ENCODE peak calls at places on chromosomes 1 and 21, in five cellular contexts. One of them, this sample, is unnamed.

GRCh38 chr1:63122051-63122450 is 200.3 kb upstream of the FOXD3 start:
- DNase-seq in endothelial cell of umbilical vein: peak; percentile 17
- DNase-seq in H1: no peak
- DNase-seq in astrocyte: no peak
- DNase-seq in endodermal cell: no peak
- DNase-seq in this sample: no peak

GRCh38 chr1:6497215-6497866 is 5.9 kb upstream of the PLEKHG5 start:
- DNase-seq in endothelial cell of umbilical vein: peak; percentile 41
- DNase-seq in H1: no peak
- DNase-seq in astrocyte: no peak
- DNase-seq in endodermal cell: peak; percentile 86
- DNase-seq in this sample: peak; percentile 76

GRCh38 chr1:108983114-108983513 is 19.8 kb upstream of the CLCC1 start:
- DNase-seq in endothelial cell of umbilical vein: no peak
- DNase-seq in H1: no peak
- DNase-seq in astrocyte: no peak
- DNase-seq in endodermal cell: no peak
- DNase-seq in this sample: no peak

GRCh38 chr1:51575406-51576084 is 41.3 kb upstream of the OSBPL9 start:
- DNase-seq in endothelial cell of umbilical vein: peak; percentile 62
- DNase-seq in H1: no peak
- DNase-seq in astrocyte: peak; percentile 50
- DNase-seq in endodermal cell: no peak
- DNase-seq in this sample: no peak

GRCh38 chr1:222090103-222090502 is 348.2 kb upstream of the DUSP10 start:
- DNase-seq in endothelial cell of umbilical vein: no peak
- DNase-seq in H1: no peak
- DNase-seq in astrocyte: peak; percentile 76
- DNase-seq in endodermal cell: no peak
- DNase-seq in this sample: no peak

GRCh38 chr21:35953570-35953969 is 106.8 kb downstream of the SETD4 start:
- DNase-seq in endothelial cell of umbilical vein: peak; percentile 19
- DNase-seq in H1: no peak
- DNase-seq in astrocyte: peak; percentile 15
- DNase-seq in endodermal cell: no peak
- DNase-seq in this sample: peak; percentile 24

GRCh38 chr1:223142795-223143759 is at the start of gene TLR5:
- DNase-seq in endothelial cell of umbilical vein: peak; percentile 79
- DNase-seq in H1: peak; percentile 67
- DNase-seq in astrocyte: peak; percentile 41
- DNase-seq in endodermal cell: peak; percentile 94
- DNase-seq in this sample: peak; percentile 80

GRCh38 chr1:175178056-175178455 is 14.5 kb downstream of the KIAA0040 start:
- DNase-seq in endothelial cell of umbilical vein: no peak
- DNase-seq in H1: no peak
- DNase-seq in astrocyte: no peak
- DNase-seq in endodermal cell: no peak
- DNase-seq in this sample: no peak

GRCh38 chr1:161505892-161506173 is 576 bp downstream of the FCGR2A start:
- DNase-seq in endothelial cell of umbilical vein: no peak
- DNase-seq in H1: no peak
- DNase-seq in astrocyte: no peak
- DNase-seq in endodermal cell: no peak
- DNase-seq in this sample: no peak
- H3K9ac ChIP-seq in endothelial cell of umbilical vein: no peak overlapping the region
- H3K9ac ChIP-seq in H1: no peak overlapping the region
- H3K9ac ChIP-seq in astrocyte: no peak overlapping the region
- H3K9ac ChIP-seq in endodermal cell: no peak overlapping the region
- H3K9ac ChIP-seq in this sample: no peak overlapping the region

GRCh38 chr1:202585591-202585934 is 124.7 kb downstream of the SYT2 start:
- DNase-seq in endothelial cell of umbilical vein: no peak
- DNase-seq in H1: no peak
- DNase-seq in astrocyte: peak; percentile 28
- DNase-seq in endodermal cell: no peak
- DNase-seq in this sample: peak; percentile 68
- H3K9ac ChIP-seq in endothelial cell of umbilical vein: no peak overlapping the region
- H3K9ac ChIP-seq in H1: no peak overlapping the region
- H3K9ac ChIP-seq in astrocyte: no peak overlapping the region
- H3K9ac ChIP-seq in endodermal cell: peak overlapping the region; percentile 11
- H3K9ac ChIP-seq in this sample: no peak overlapping the region

GRCh38 chr1:205680073-205680851 is at the start of gene SLC45A3:
- DNase-seq in endothelial cell of umbilical vein: no peak
- DNase-seq in H1: no peak
- DNase-seq in astrocyte: no peak
- DNase-seq in endodermal cell: peak; percentile 85
- DNase-seq in this sample: peak; percentile 65

GRCh38 chr1:205677152-205677551 is 3.2 kb downstream of the SLC45A3 start:
- DNase-seq in endothelial cell of umbilical vein: no peak
- DNase-seq in H1: no peak
- DNase-seq in astrocyte: no peak
- DNase-seq in endodermal cell: no peak
- DNase-seq in this sample: no peak

GRCh38 chr1:205676597-205676996 is 3.7 kb downstream of the SLC45A3 start:
- DNase-seq in endothelial cell of umbilical vein: no peak
- DNase-seq in H1: no peak
- DNase-seq in astrocyte: no peak
- DNase-seq in endodermal cell: peak; percentile 11
- DNase-seq in this sample: no peak

GRCh38 chr1:205676002-205676401 is 4.3 kb downstream of the SLC45A3 start:
- DNase-seq in endothelial cell of umbilical vein: no peak
- DNase-seq in H1: no peak
- DNase-seq in astrocyte: no peak
- DNase-seq in endodermal cell: peak; percentile 36
- DNase-seq in this sample: no peak

GRCh38 chr1:205678286-205679111 is 1.8 kb downstream of the SLC45A3 start:
- DNase-seq in endothelial cell of umbilical vein: peak; percentile 87
- DNase-seq in H1: no peak
- DNase-seq in astrocyte: peak; percentile 58
- DNase-seq in endodermal cell: peak; percentile 71
- DNase-seq in this sample: peak; percentile 23
- H3K9ac ChIP-seq in endothelial cell of umbilical vein: peak overlapping the region; percentile 91
- H3K9ac ChIP-seq in H1: no peak overlapping the region
- H3K9ac ChIP-seq in astrocyte: peak overlapping the region; percentile 82
- H3K9ac ChIP-seq in endodermal cell: no peak overlapping the region
- H3K9ac ChIP-seq in this sample: peak overlapping the region; percentile 46

GRCh38 chr1:33181906-33182305 is at the start of gene TRIM62:
- DNase-seq in endothelial cell of umbilical vein: peak; percentile 81
- DNase-seq in H1: peak; percentile 61
- DNase-seq in astrocyte: peak; percentile 58
- DNase-seq in endodermal cell: peak; percentile 93
- DNase-seq in this sample: peak; percentile 96
- H3K9ac ChIP-seq in endothelial cell of umbilical vein: peak within 1 kb of the TSS; percentile 34
- H3K9ac ChIP-seq in H1: peak within 1 kb of the TSS; percentile 57
- H3K9ac ChIP-seq in astrocyte: peak within 1 kb of the TSS; percentile 76
- H3K9ac ChIP-seq in endodermal cell: no peak within 1 kb of the TSS
- H3K9ac ChIP-seq in this sample: peak within 1 kb of the TSS; percentile 51